ENCODE peak calls at places on chromosomes 16 and 17, in ten cellular contexts. One of them, this sample, is unnamed.

GRCh38 chr17:72592242-72592966 is 471.6 kb downstream of the SOX9 start:
- DNase-seq in cardiac fibroblast: peak
- DNase-seq in HFFc6: peak
- DNase-seq in epithelial cell of proximal tubule: no peak
- DNase-seq in heart left ventricle: peak
- DNase-seq in progenitor cell of endocrine pancreas: peak
- DNase-seq in endothelial cell: peak
- DNase-seq in nephron progenitor cell: peak
- DNase-seq in neural crest cell: peak
- DNase-seq in Peyer's patch: no peak
- DNase-seq in this sample: peak

GRCh38 chr16:57167951-57168350 is 17.9 kb downstream of the PSME3IP1 start:
- DNase-seq in neural crest cell: no peak
- DNase-seq in cardiac fibroblast: peak
- DNase-seq in nephron progenitor cell: no peak
- DNase-seq in heart left ventricle: no peak
- DNase-seq in HFFc6: peak
- DNase-seq in Peyer's patch: no peak
- DNase-seq in endothelial cell: no peak
- DNase-seq in progenitor cell of endocrine pancreas: no peak
- DNase-seq in epithelial cell of proximal tubule: no peak
- DNase-seq in this sample: no peak

GRCh38 chr17:76682306-76682705 is 28.5 kb downstream of the MXRA7 start:
- DNase-seq in progenitor cell of endocrine pancreas: no peak
- DNase-seq in endothelial cell: no peak
- DNase-seq in cardiac fibroblast: peak
- DNase-seq in neural crest cell: no peak
- DNase-seq in HFFc6: no peak
- DNase-seq in heart left ventricle: no peak
- DNase-seq in epithelial cell of proximal tubule: no peak
- DNase-seq in Peyer's patch: no peak
- DNase-seq in nephron progenitor cell: no peak
- DNase-seq in this sample: no peak

GRCh38 chr17:42122371-42123303 is at the start of gene HSPB9:
- DNase-seq in neural crest cell: no peak
- DNase-seq in heart left ventricle: peak
- DNase-seq in cardiac fibroblast: no peak
- DNase-seq in endothelial cell: no peak
- DNase-seq in HFFc6: no peak
- DNase-seq in epithelial cell of proximal tubule: no peak
- DNase-seq in progenitor cell of endocrine pancreas: no peak
- DNase-seq in nephron progenitor cell: peak
- DNase-seq in Peyer's patch: no peak
- DNase-seq in this sample: no peak

GRCh38 chr16:84281077-84281476 is 13.6 kb upstream of the WFDC1 start:
- DNase-seq in endothelial cell: no peak
- DNase-seq in neural crest cell: no peak
- DNase-seq in HFFc6: peak
- DNase-seq in epithelial cell of proximal tubule: no peak
- DNase-seq in Peyer's patch: no peak
- DNase-seq in heart left ventricle: no peak
- DNase-seq in progenitor cell of endocrine pancreas: no peak
- DNase-seq in nephron progenitor cell: no peak
- DNase-seq in cardiac fibroblast: peak
- DNase-seq in this sample: no peak

GRCh38 chr17:35368086-35368824 is 5.2 kb downstream of the SLFN11 start:
- DNase-seq in epithelial cell of proximal tubule: no peak
- DNase-seq in HFFc6: no peak
- DNase-seq in Peyer's patch: peak
- DNase-seq in endothelial cell: no peak
- DNase-seq in neural crest cell: no peak
- DNase-seq in cardiac fibroblast: no peak
- DNase-seq in heart left ventricle: no peak
- DNase-seq in nephron progenitor cell: no peak
- DNase-seq in progenitor cell of endocrine pancreas: no peak
- DNase-seq in this sample: no peak

GRCh38 chr16:85681255-85681654 is 7.5 kb downstream of the GINS2 start:
- DNase-seq in HFFc6: no peak
- DNase-seq in neural crest cell: no peak
- DNase-seq in nephron progenitor cell: no peak
- DNase-seq in heart left ventricle: no peak
- DNase-seq in progenitor cell of endocrine pancreas: no peak
- DNase-seq in cardiac fibroblast: no peak
- DNase-seq in epithelial cell of proximal tubule: no peak
- DNase-seq in endothelial cell: no peak
- DNase-seq in Peyer's patch: no peak
- DNase-seq in this sample: no peak

GRCh38 chr17:40618754-40619625 is 28.6 kb downstream of the SMARCE1 start:
- DNase-seq in epithelial cell of proximal tubule: no peak
- DNase-seq in Peyer's patch: no peak
- DNase-seq in endothelial cell: no peak
- DNase-seq in HFFc6: no peak
- DNase-seq in heart left ventricle: no peak
- DNase-seq in cardiac fibroblast: no peak
- DNase-seq in progenitor cell of endocrine pancreas: no peak
- DNase-seq in neural crest cell: no peak
- DNase-seq in nephron progenitor cell: no peak
- DNase-seq in this sample: no peak

GRCh38 chr16:10368984-10369551 is 16.8 kb upstream of the ATF7IP2 start:
- DNase-seq in epithelial cell of proximal tubule: peak
- DNase-seq in heart left ventricle: no peak
- DNase-seq in nephron progenitor cell: no peak
- DNase-seq in Peyer's patch: no peak
- DNase-seq in HFFc6: no peak
- DNase-seq in endothelial cell: no peak
- DNase-seq in neural crest cell: no peak
- DNase-seq in progenitor cell of endocrine pancreas: no peak
- DNase-seq in cardiac fibroblast: no peak
- DNase-seq in this sample: no peak

GRCh38 chr16:79500305-79500704 is 100.2 kb downstream of the MAF start:
- DNase-seq in progenitor cell of endocrine pancreas: no peak
- DNase-seq in nephron progenitor cell: no peak
- DNase-seq in neural crest cell: no peak
- DNase-seq in Peyer's patch: no peak
- DNase-seq in heart left ventricle: no peak
- DNase-seq in cardiac fibroblast: no peak
- DNase-seq in HFFc6: no peak
- DNase-seq in endothelial cell: no peak
- DNase-seq in epithelial cell of proximal tubule: no peak
- DNase-seq in this sample: no peak

GRCh38 chr17:63701477-63702222 is 1.7 kb upstream of the LIMD2 start:
- DNase-seq in heart left ventricle: no peak
- DNase-seq in HFFc6: no peak
- DNase-seq in Peyer's patch: peak
- DNase-seq in epithelial cell of proximal tubule: no peak
- DNase-seq in progenitor cell of endocrine pancreas: no peak
- DNase-seq in nephron progenitor cell: no peak
- DNase-seq in neural crest cell: no peak
- DNase-seq in cardiac fibroblast: no peak
- DNase-seq in endothelial cell: no peak
- DNase-seq in this sample: no peak

GRCh38 chr17:72931635-72932034 is 160.9 kb downstream of the SLC39A11 start:
- DNase-seq in neural crest cell: no peak
- DNase-seq in epithelial cell of proximal tubule: peak
- DNase-seq in endothelial cell: no peak
- DNase-seq in heart left ventricle: no peak
- DNase-seq in nephron progenitor cell: no peak
- DNase-seq in cardiac fibroblast: no peak
- DNase-seq in HFFc6: no peak
- DNase-seq in Peyer's patch: no peak
- DNase-seq in progenitor cell of endocrine pancreas: no peak
- DNase-seq in this sample: no peak

GRCh38 chr17:57833597-57833939 is 16.3 kb downstream of the MRPS23 start:
- DNase-seq in endothelial cell: no peak
- DNase-seq in epithelial cell of proximal tubule: no peak
- DNase-seq in Peyer's patch: no peak
- DNase-seq in progenitor cell of endocrine pancreas: no peak
- DNase-seq in heart left ventricle: no peak
- DNase-seq in nephron progenitor cell: no peak
- DNase-seq in cardiac fibroblast: no peak
- DNase-seq in HFFc6: no peak
- DNase-seq in neural crest cell: no peak
- DNase-seq in this sample: no peak

GRCh38 chr17:57832711-57833596 is 16.9 kb downstream of the MRPS23 start:
- DNase-seq in nephron progenitor cell: peak
- DNase-seq in heart left ventricle: peak
- DNase-seq in cardiac fibroblast: peak
- DNase-seq in neural crest cell: peak
- DNase-seq in progenitor cell of endocrine pancreas: peak
- DNase-seq in HFFc6: peak
- DNase-seq in epithelial cell of proximal tubule: no peak
- DNase-seq in endothelial cell: peak
- DNase-seq in Peyer's patch: peak
- DNase-seq in this sample: peak

GRCh38 chr17:57832299-57832698 is 17.5 kb downstream of the MRPS23 start:
- DNase-seq in nephron progenitor cell: no peak
- DNase-seq in Peyer's patch: no peak
- DNase-seq in cardiac fibroblast: no peak
- DNase-seq in HFFc6: no peak
- DNase-seq in epithelial cell of proximal tubule: no peak
- DNase-seq in heart left ventricle: no peak
- DNase-seq in progenitor cell of endocrine pancreas: no peak
- DNase-seq in endothelial cell: no peak
- DNase-seq in neural crest cell: no peak
- DNase-seq in this sample: no peak

GRCh38 chr17:57835333-57835900 is 14.4 kb downstream of the MRPS23 start:
- DNase-seq in HFFc6: no peak
- DNase-seq in Peyer's patch: no peak
- DNase-seq in endothelial cell: no peak
- DNase-seq in heart left ventricle: no peak
- DNase-seq in progenitor cell of endocrine pancreas: no peak
- DNase-seq in nephron progenitor cell: no peak
- DNase-seq in epithelial cell of proximal tubule: no peak
- DNase-seq in cardiac fibroblast: no peak
- DNase-seq in neural crest cell: no peak
- DNase-seq in this sample: no peak

GRCh38 chr17:57834146-57834741 is 15.6 kb downstream of the MRPS23 start:
- DNase-seq in endothelial cell: no peak
- DNase-seq in HFFc6: peak
- DNase-seq in epithelial cell of proximal tubule: peak
- DNase-seq in progenitor cell of endocrine pancreas: no peak
- DNase-seq in nephron progenitor cell: peak
- DNase-seq in neural crest cell: no peak
- DNase-seq in heart left ventricle: peak
- DNase-seq in Peyer's patch: no peak
- DNase-seq in cardiac fibroblast: no peak
- DNase-seq in this sample: no peak
- TF ChIP-seq CTCF in endothelial cell: no peak
- TF ChIP-seq CTCF in HFFc6: no peak
- TF ChIP-seq CTCF in epithelial cell of proximal tubule: peak
- TF ChIP-seq CTCF in progenitor cell of endocrine pancreas: peak
- TF ChIP-seq CTCF in nephron progenitor cell: no peak
- TF ChIP-seq CTCF in neural crest cell: no peak
- TF ChIP-seq CTCF in heart left ventricle: no peak
- TF ChIP-seq CTCF in Peyer's patch: no peak
- TF ChIP-seq CTCF in cardiac fibroblast: peak
- TF ChIP-seq CTCF in this sample: no peak

DNA sequence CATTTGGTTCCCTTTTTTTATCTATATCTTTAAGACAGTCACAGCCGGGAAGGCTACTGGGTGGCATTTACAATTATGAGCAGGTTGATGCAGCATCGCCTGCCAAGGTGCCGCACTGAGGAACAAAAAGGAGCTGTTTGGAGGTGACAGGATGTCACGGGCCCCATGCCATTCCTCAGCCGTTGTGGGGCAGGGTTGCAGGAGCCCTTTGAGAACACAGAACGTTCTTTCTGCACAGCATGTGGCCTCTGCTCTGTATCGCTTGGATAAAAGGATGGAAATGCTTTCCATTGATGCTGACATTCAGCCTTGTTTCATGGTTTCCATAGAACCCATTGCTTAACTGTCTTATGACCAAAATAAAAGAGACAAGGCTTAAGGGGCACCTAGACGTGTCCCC is 141.9 kb upstream of the CDH5 start:
- DNase-seq in endothelial cell: no peak
- DNase-seq in HFFc6: no peak
- DNase-seq in Peyer's patch: no peak
- DNase-seq in epithelial cell of proximal tubule: no peak
- DNase-seq in cardiac fibroblast: no peak
- DNase-seq in neural crest cell: no peak
- DNase-seq in progenitor cell of endocrine pancreas: no peak
- DNase-seq in nephron progenitor cell: no peak
- DNase-seq in heart left ventricle: no peak
- DNase-seq in this sample: no peak
- TF ChIP-seq CTCF in endothelial cell: no peak
- TF ChIP-seq CTCF in HFFc6: no peak
- TF ChIP-seq CTCF in Peyer's patch: no peak
- TF ChIP-seq CTCF in epithelial cell of proximal tubule: no peak
- TF ChIP-seq CTCF in cardiac fibroblast: no peak
- TF ChIP-seq CTCF in neural crest cell: no peak
- TF ChIP-seq CTCF in progenitor cell of endocrine pancreas: no peak
- TF ChIP-seq CTCF in nephron progenitor cell: no peak
- TF ChIP-seq CTCF in heart left ventricle: no peak
- TF ChIP-seq CTCF in this sample: no peak

GRCh38 chr17:47830991-47831933 is at the start of the genes LRRC46 and MRPL10:
- DNase-seq in Peyer's patch: peak
- DNase-seq in epithelial cell of proximal tubule: peak
- DNase-seq in HFFc6: peak
- DNase-seq in progenitor cell of endocrine pancreas: peak
- DNase-seq in cardiac fibroblast: peak
- DNase-seq in heart left ventricle: peak
- DNase-seq in nephron progenitor cell: peak
- DNase-seq in neural crest cell: peak
- DNase-seq in endothelial cell: peak
- DNase-seq in this sample: peak
- TF ChIP-seq CTCF in Peyer's patch: peak
- TF ChIP-seq CTCF in epithelial cell of proximal tubule: peak
- TF ChIP-seq CTCF in HFFc6: peak
- TF ChIP-seq CTCF in progenitor cell of endocrine pancreas: peak
- TF ChIP-seq CTCF in cardiac fibroblast: peak
- TF ChIP-seq CTCF in heart left ventricle: no peak
- TF ChIP-seq CTCF in nephron progenitor cell: peak
- TF ChIP-seq CTCF in neural crest cell: peak
- TF ChIP-seq CTCF in endothelial cell: no peak
- TF ChIP-seq CTCF in this sample: no peak

DNA sequence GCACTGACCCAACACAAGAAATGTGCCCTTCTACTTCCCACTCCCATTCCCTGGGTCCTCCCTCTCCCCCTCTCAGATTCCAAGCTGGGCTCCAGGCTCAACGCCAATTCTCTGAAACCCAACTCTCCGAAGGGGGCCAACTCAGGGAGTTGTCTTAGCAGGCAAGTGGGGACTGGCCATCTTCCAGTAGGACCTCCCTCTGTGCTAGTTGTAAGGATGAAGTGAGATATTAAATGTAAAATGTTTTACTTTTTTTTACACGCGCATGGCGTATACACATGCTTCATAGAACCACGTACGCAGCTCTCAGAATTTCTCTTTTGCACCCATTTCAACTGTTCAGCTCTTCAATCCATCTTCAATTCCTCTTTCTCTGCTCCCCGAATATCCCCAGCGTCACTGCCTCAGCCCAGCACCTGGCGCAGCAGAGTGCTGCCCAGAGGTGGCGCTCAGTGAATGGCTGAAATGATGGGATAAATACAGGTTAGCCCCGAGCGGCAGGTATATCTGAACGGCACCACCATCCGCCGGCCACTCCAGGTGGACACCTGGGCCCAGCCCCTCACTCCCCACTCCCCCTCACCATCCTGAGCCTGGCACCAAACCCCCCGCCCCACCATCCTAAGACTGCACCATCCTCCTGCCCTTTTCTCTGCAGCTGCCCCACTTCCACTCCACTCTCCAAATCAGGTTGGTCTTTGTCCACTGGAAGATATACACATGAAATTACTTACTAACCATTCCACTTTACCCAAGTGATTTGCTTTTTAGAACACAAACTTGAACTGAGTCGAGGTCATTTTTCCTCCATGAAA is 43.9 kb upstream of the TNRC6C start:
- DNase-seq in heart left ventricle: no peak
- DNase-seq in progenitor cell of endocrine pancreas: no peak
- DNase-seq in epithelial cell of proximal tubule: no peak
- DNase-seq in HFFc6: no peak
- DNase-seq in Peyer's patch: no peak
- DNase-seq in neural crest cell: no peak
- DNase-seq in cardiac fibroblast: no peak
- DNase-seq in endothelial cell: no peak
- DNase-seq in nephron progenitor cell: no peak
- DNase-seq in this sample: no peak
- TF ChIP-seq CTCF in heart left ventricle: no peak
- TF ChIP-seq CTCF in progenitor cell of endocrine pancreas: peak
- TF ChIP-seq CTCF in epithelial cell of proximal tubule: peak
- TF ChIP-seq CTCF in HFFc6: no peak
- TF ChIP-seq CTCF in Peyer's patch: no peak
- TF ChIP-seq CTCF in neural crest cell: no peak
- TF ChIP-seq CTCF in cardiac fibroblast: no peak
- TF ChIP-seq CTCF in endothelial cell: no peak
- TF ChIP-seq CTCF in nephron progenitor cell: no peak
- TF ChIP-seq CTCF in this sample: no peak

This sample was measured in mesothelial cell of epicardium.